ENCODE peak calls at places on chromosomes 7 and 10, in four cellular contexts. Z is anterior cingulate cortex, P is iris pigment epithelial cell, B is psoas muscle. Y is an unnamed sample.

GRCh38 chr10:81570349-81570748 is 304.6 kb upstream of the NRG3 start:
- DNase-seq in Z (no peak), P (no peak), B (no peak), Y (no peak)

GRCh38 chr7:128707752-128708151 is 31.4 kb upstream of the CALU start:
- DNase-seq in Z (no peak), P (no peak), B (no peak), Y (no peak)

GRCh38 chr7:131012477-131013031 is 278.5 kb upstream of the KLF14 start:
- DNase-seq in Z (no peak), P (no peak), B (no peak), Y (no peak)

GRCh38 chr7:100486753-100487446 is 3.2 kb downstream of the NYAP1 start:
- DNase-seq in Z (no peak), P (peak), B (no peak), Y (no peak)

GRCh38 chr7:111511845-111512244 is 50.4 kb downstream of the IMMP2L start:
- DNase-seq in Z (no peak), P (no peak), B (no peak), Y (no peak)

GRCh38 chr7:115968166-115968565 is 62.4 kb downstream of the TFEC start:
- DNase-seq in Z (no peak), P (no peak), B (no peak), Y (no peak)

GRCh38 chr7:138934861-138935260 is 46.3 kb downstream of the KIAA1549 start:
- DNase-seq in Z (no peak), P (peak), B (no peak), Y (no peak)

GRCh38 chr7:23594879-23595604 is 2.1 kb upstream of the CCDC126 start:
- DNase-seq in Z (no peak), P (peak), B (no peak), Y (no peak)

GRCh38 chr10:32377458-32378370 is 30.8 kb upstream of the EPC1 start:
- DNase-seq in Z (no peak), P (peak), B (no peak), Y (no peak)

GRCh38 chr10:132062181-132062515 is 3.6 kb upstream of the JAKMIP3 start:
- DNase-seq in Z (no peak), P (no peak), B (no peak), Y (peak)

GRCh38 chr7:32947420-32947983 is 9.7 kb upstream of the FKBP9 start:
- DNase-seq in Z (no peak), P (no peak), B (no peak), Y (no peak)

GRCh38 chr10:69335063-69335587 is 56.8 kb downstream of the HK1 start:
- DNase-seq in Z (peak), P (no peak), B (peak), Y (peak)

GRCh38 chr7:25852249-25852994 is 299.6 kb upstream of the NFE2L3 start:
- DNase-seq in Z (no peak), P (peak), B (peak), Y (no peak)

GRCh38 chr10:14329609-14330246 is 996 bp downstream of the FRMD4A start:
- DNase-seq in Z (no peak), P (no peak), B (no peak), Y (peak)

GRCh38 chr10:103703941-103704919 is 151.1 kb downstream of the SH3PXD2A start:
- DNase-seq in Z (no peak), P (no peak), B (no peak), Y (no peak)

GRCh38 chr7:32257632-32258031 is 187.4 kb upstream of the PDE1C start:
- DNase-seq in Z (no peak), P (no peak), B (no peak), Y (no peak)

GRCh38 chr10:4656576-4657194 is 169.3 kb upstream of the AKR1E2 start:
- DNase-seq in Z (no peak), P (peak), B (peak), Y (no peak)

GRCh38 chr10:31146496-31147219 is 115.0 kb upstream of the ZNF438 start:
- DNase-seq in Z (no peak), P (peak), B (peak), Y (no peak)

GRCh38 chr10:17219024-17219423 is 9.0 kb upstream of the VIM start:
- DNase-seq in Z (no peak), P (peak), B (no peak), Y (no peak)

GRCh38 chr10:88433551-88434186 is 149.4 kb downstream of the RNLS start:
- DNase-seq in Z (no peak), P (no peak), B (no peak), Y (no peak)